ENCODE peak calls at places on chromosomes 16 and 17, in nine cellular contexts. R is esophagus squamous epithelium, H is A549, D is stomach, S is right lobe of liver, E is testis, K is uterus, C is HCT116, Z is sigmoid colon. X is an unnamed sample.

GRCh38 chr17:51032850-51033249 is 87.8 kb downstream of the SPAG9 start:
- DNase-seq in R (no peak), H (no peak), D (no peak), S (no peak), E (no peak), K (no peak), C (no peak), Z (no peak), X (no peak)

GRCh38 chr16:50245417-50246298 is 20.7 kb upstream of the ADCY7 start:
- DNase-seq in R (no peak), H (peak; percentile 81), D (peak; percentile 55), S (no peak), E (peak; percentile 35), K (no peak), C (peak; percentile 39), Z (no peak), X (peak; percentile 75)

GRCh38 chr16:1746693-1747195 is 24.6 kb downstream of the NME3 start:
- DNase-seq in R (no peak), H (no peak), D (no peak), S (peak; percentile 35), E (no peak), K (no peak), C (no peak), Z (no peak), X (no peak)

GRCh38 chr16:57152096-57153093 is 33.4 kb downstream of the PSME3IP1 start:
- DNase-seq in R (no peak), H (no peak), D (no peak), S (no peak), E (peak; percentile 56), K (no peak), C (no peak), Z (peak; percentile 41), X (no peak)

GRCh38 chr16:89246903-89247733 is 29.6 kb downstream of the ZNF778 start:
- DNase-seq in R (peak; percentile 30), H (peak; percentile 82), D (peak; percentile 94), S (peak; percentile 95), E (peak; percentile 94), K (peak; percentile 86), C (peak; percentile 68), Z (peak; percentile 95), X (peak; percentile 94)

GRCh38 chr17:59131131-59131530 is 23.9 kb downstream of the SKA2 start:
- DNase-seq in R (no peak), H (no peak), D (no peak), S (no peak), E (no peak), K (no peak), C (no peak), Z (no peak), X (no peak)

GRCh38 chr16:80203821-80204220 is 337.0 kb upstream of the DYNLRB2 start:
- DNase-seq in R (no peak), H (no peak), D (no peak), S (no peak), E (no peak), K (no peak), C (no peak), Z (no peak), X (no peak)

GRCh38 chr16:89993971-89994370 is 25.3 kb downstream of the DBNDD1 start:
- DNase-seq in R (no peak), H (no peak), D (no peak), S (no peak), E (no peak), K (no peak), C (no peak), Z (no peak), X (no peak)

GRCh38 chr16:21302454-21302853 is 24.4 kb upstream of the CRYM start:
- DNase-seq in R (no peak), H (no peak), D (no peak), S (no peak), E (no peak), K (no peak), C (no peak), Z (no peak), X (no peak)

GRCh38 chr16:89605186-89605970 is 8.1 kb upstream of the DPEP1 start:
- DNase-seq in R (no peak), H (no peak), D (no peak), S (no peak), E (no peak), K (no peak), C (no peak), Z (no peak), X (no peak)

GRCh38 chr16:1105888-1106620 is 10.0 kb upstream of the C1QTNF8 start:
- DNase-seq in R (no peak), H (peak; percentile 94), D (peak; percentile 73), S (peak; percentile 75), E (peak; percentile 79), K (peak; percentile 72), C (no peak), Z (peak; percentile 86), X (peak; percentile 88)

GRCh38 chr17:8289103-8289397 is 580 bp downstream of the RANGRF start:
- DNase-seq in R (no peak), H (no peak), D (no peak), S (no peak), E (no peak), K (peak; percentile 82), C (peak; percentile 7), Z (no peak), X (peak; percentile 85)

GRCh38 chr17:43860077-43860725 is 13.2 kb downstream of the CD300LG start:
- DNase-seq in R (no peak), H (no peak), D (no peak), S (peak; percentile 33), E (peak; percentile 60), K (no peak), C (no peak), Z (peak; percentile 52), X (peak; percentile 59)

DNA sequence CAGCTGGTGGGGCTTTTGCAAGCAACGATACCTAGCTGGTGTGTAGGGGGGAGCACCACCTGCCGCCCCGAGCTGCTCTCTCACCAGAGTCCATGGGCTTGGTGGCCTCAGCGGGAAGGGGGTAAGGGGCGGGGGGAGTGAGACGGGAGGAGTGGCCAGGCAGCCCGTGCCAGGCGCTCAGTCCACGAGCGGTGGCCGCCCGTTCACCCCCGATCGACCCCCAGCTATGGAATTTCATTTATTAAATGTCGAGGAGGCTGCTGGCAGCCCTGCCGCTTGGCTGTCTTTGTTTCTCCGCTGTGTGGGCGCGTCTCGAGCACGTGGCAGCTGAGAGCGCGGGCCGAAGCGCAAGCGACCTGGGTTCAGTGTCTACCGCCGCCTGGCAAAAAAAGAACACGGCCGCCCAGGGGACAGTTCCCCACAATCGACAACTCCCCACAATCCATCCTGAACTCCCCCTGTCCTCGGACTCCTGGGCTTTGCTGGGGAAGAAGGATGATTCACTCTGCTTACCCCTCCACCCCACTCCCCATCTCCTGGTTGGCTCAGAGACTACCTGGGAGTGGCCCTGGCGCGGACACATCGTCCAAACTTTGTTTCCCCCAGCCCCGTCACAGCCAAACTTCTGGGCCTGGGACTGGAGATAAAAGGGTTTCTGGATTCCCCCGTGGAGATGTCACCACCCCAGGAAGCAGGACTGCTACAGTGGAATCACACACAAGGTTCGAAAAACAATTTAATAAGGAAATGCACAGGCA is 1.7 kb upstream of the GIT1 start:
- DNase-seq in R (no peak), H (peak; percentile 91), D (no peak), S (peak; percentile 58), E (peak; percentile 74), K (peak; percentile 80), C (peak; percentile 48), Z (peak; percentile 86), X (no peak)
- TF ChIP-seq POLR2A in R (no peak), H (peak; percentile 33), D (no peak), S (no peak), E (no peak), K (no peak), C (peak; percentile 64), Z (no peak), X (no peak)

DNA sequence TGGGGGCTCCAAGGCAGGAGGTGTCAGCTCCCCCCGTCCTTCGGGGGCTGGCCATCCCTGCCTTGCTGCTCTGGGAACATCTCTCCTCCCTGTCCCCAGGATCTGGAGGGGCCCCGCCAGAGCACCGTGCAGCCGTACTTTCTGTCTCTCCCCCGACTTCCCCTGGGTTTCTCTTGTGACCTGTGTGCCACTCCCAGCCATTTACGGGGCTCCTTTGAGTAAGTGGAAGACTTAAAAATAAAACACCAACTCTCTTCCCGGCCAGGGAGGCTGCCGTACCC is 60.6 kb downstream of the BAIAP2 start:
- DNase-seq in R (no peak), H (no peak), D (no peak), S (no peak), E (no peak), K (no peak), C (no peak), Z (no peak), X (no peak)
- H3K27ac ChIP-seq in R (peak overlapping the region; percentile 93), H (peak overlapping the region; percentile 92), D (peak overlapping the region; percentile 61), S (peak overlapping the region; percentile 79), E (no peak overlapping the region), K (peak overlapping the region; percentile 83), C (peak overlapping the region; percentile 95), Z (peak overlapping the region; percentile 82), X (peak overlapping the region; percentile 81)

GRCh38 chr16:70394853-70395252 is 44.0 kb downstream of the ST3GAL2 start:
- DNase-seq in R (no peak), H (no peak), D (no peak), S (no peak), E (no peak), K (no peak), C (no peak), Z (no peak), X (no peak)

GRCh38 chr16:70392606-70393005 is 45.9 kb downstream of the DDX19A start:
- DNase-seq in R (no peak), H (no peak), D (no peak), S (no peak), E (no peak), K (no peak), C (no peak), Z (no peak), X (no peak)

GRCh38 chr16:70398177-70398743 is 40.6 kb downstream of the ST3GAL2 start:
- DNase-seq in R (no peak), H (no peak), D (no peak), S (no peak), E (no peak), K (no peak), C (no peak), Z (no peak), X (no peak)

GRCh38 chr16:70396209-70396904 is 42.5 kb downstream of the ST3GAL2 start:
- DNase-seq in R (no peak), H (no peak), D (no peak), S (no peak), E (peak; percentile 59), K (no peak), C (no peak), Z (no peak), X (no peak)

DNA sequence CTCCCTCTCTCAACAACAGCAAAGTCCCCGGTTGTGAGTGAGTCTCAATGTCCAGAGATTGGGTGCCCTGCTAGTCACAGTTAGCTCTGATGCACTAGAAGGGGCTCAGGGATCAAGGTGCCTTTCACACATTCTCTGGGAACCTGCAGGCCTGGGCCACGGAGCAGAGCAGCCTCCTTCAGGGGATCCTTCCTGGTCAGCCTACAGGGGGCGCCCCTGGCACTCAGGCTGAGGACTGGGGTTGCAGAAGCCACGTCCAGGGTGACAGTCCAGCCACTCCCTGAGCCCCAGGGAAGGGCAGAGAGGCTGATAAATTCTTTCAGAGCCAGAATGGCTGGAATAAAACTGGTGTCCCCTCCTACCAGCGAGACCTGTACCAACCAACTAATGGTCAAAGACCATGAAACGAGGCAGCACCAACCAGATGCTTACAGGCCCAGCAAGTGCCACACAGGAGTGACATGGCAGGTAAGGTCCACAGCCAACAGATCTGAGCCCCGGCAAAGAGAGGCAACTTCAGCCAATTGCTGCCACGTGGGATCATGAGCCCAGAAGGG is 43.5 kb downstream of the ST3GAL2 start:
- DNase-seq in R (no peak), H (peak; percentile 65), D (peak; percentile 77), S (peak; percentile 86), E (peak; percentile 55), K (no peak), C (no peak), Z (no peak), X (peak; percentile 40)
- TF ChIP-seq POLR2A in R (no peak), H (no peak), D (no peak), S (no peak), E (no peak), K (no peak), C (no peak), Z (no peak), X (no peak)

GRCh38 chr16:85199069-85199725 is 86.9 kb upstream of the CIBAR2 start:
- DNase-seq in R (no peak), H (no peak), D (no peak), S (no peak), E (no peak), K (no peak), C (no peak), Z (no peak), X (no peak)
- H3K27ac ChIP-seq in R (no peak overlapping the region), H (peak overlapping the region; percentile 36), D (no peak overlapping the region), S (no peak overlapping the region), E (no peak overlapping the region), K (no peak overlapping the region), C (no peak overlapping the region), Z (peak overlapping the region; percentile 9), X (peak overlapping the region; percentile 27)

X was measured in ovary.